ENCODE peak calls at places on chromosomes 5 and 9, in four cellular contexts. V is neuronal stem cell, P is IMR-90, F is H1. Z is an unnamed sample.

GRCh38 chr5:63401434-63402046 is 560.7 kb downstream of the HTR1A start:
- DNase-seq in V (peak), P (peak), F (peak), Z (peak)

GRCh38 chr9:962023-962422 is 14.4 kb upstream of the DMRT3 start:
- DNase-seq in V (no peak), P (peak), F (no peak), Z (no peak)

GRCh38 chr9:127085186-127085585 is 37.2 kb downstream of the ANGPTL2 start:
- DNase-seq in V (no peak), P (no peak), F (no peak), Z (no peak)

GRCh38 chr5:155480731-155481131 is 467.2 kb downstream of the KIF4B start:
- DNase-seq in V (no peak), P (no peak), F (no peak), Z (no peak)

GRCh38 chr9:120801441-120801840 is 8.2 kb upstream of the FBXW2 start:
- DNase-seq in V (no peak), P (no peak), F (no peak), Z (no peak)

GRCh38 chr5:143412656-143413342 is 9.3 kb upstream of the NR3C1 start:
- DNase-seq in V (no peak), P (peak), F (no peak), Z (peak)

GRCh38 chr5:39072915-39073758 is 1.1 kb downstream of the RICTOR start:
- DNase-seq in V (peak), P (peak), F (peak), Z (peak)

GRCh38 chr9:131867611-131868192 is 127.8 kb upstream of the RAPGEF1 start:
- DNase-seq in V (no peak), P (no peak), F (no peak), Z (no peak)

GRCh38 chr5:63240063-63240755 is 661.6 kb downstream of the LRRC70 start:
- DNase-seq in V (no peak), P (no peak), F (no peak), Z (no peak)

GRCh38 chr5:177300236-177300880 is 3.2 kb downstream of the RAB24 start:
- DNase-seq in V (no peak), P (peak), F (no peak), Z (peak)

GRCh38 chr5:116478461-116478860 is 96.2 kb downstream of the SEMA6A start:
- DNase-seq in V (no peak), P (no peak), F (no peak), Z (no peak)

GRCh38 chr9:70421272-70422180 is 7.1 kb upstream of the KLF9 start:
- DNase-seq in V (no peak), P (peak), F (peak), Z (peak)

GRCh38 chr5:96597441-96598020 is 64.6 kb upstream of the CAST start:
- DNase-seq in V (no peak), P (peak), F (no peak), Z (peak)

GRCh38 chr5:132224721-132225120 is 2.9 kb downstream of the P4HA2 start:
- DNase-seq in V (no peak), P (peak), F (no peak), Z (peak)

GRCh38 chr5:54133917-54134316 is 176.5 kb downstream of the ARL15 start:
- DNase-seq in V (no peak), P (no peak), F (no peak), Z (no peak)

GRCh38 chr5:166031926-166032325 is 2259.5 kb upstream of the WWC1 start:
- DNase-seq in V (no peak), P (no peak), F (no peak), Z (no peak)

GRCh38 chr5:10018670-10019069 is 231.0 kb downstream of the ATPSCKMT start:
- DNase-seq in V (no peak), P (peak), F (no peak), Z (peak)

GRCh38 chr9:14813336-14814020 is 90.9 kb upstream of the CER1 start:
- DNase-seq in V (no peak), P (no peak), F (no peak), Z (no peak)

GRCh38 chr5:31131381-31131811 is 62.1 kb upstream of the CDH6 start:
- DNase-seq in V (no peak), P (peak), F (no peak), Z (no peak)

GRCh38 chr5:40832345-40832744 is 2.7 kb downstream of the RPL37 start:
- DNase-seq in V (no peak), P (peak), F (no peak), Z (no peak)

GRCh38 chr5:119315516-119315949 is 40.3 kb upstream of the TNFAIP8 start:
- DNase-seq in V (no peak), P (no peak), F (no peak), Z (no peak)

GRCh38 chr9:124427281-124427680 is 12.0 kb upstream of the PSMB7 start:
- DNase-seq in V (no peak), P (no peak), F (no peak), Z (no peak)

GRCh38 chr5:27652505-27652904 is 614.1 kb upstream of the CDH9 start:
- DNase-seq in V (no peak), P (no peak), F (peak), Z (no peak)

GRCh38 chr5:60340965-60341471 is 358.9 kb downstream of the DEPDC1B start:
- DNase-seq in V (no peak), P (no peak), F (no peak), Z (no peak)

DNA sequence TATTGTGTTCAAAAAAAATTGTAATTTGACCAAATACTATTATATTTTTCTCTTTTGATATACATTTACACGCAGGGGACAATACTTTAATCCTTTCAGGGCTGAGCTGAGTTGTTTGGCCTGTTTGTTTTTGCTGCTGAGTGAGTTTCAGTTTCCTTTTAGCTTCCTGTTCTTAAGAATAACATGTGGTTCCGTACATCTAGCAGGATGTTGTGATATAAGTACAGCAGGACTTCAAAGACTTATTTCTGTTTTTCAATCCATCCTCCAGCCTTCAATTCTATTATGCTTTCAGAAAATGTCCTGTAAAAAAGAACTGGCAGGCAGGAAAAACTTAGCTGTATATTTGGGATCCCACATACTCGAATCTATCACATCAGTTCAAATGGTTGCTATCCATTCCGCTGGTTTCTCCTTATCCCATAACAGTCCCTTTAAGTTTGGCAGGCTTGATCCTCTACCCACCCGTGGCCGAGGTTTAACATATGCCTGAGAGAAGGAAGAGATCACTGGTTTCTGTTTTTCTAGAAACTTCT is 1037.3 kb upstream of the ACO1 start:
- DNase-seq in V (no peak), P (no peak), F (no peak), Z (peak)
- H3K4me3 ChIP-seq in V (no peak), P (no peak), F (no peak), Z (no peak)

GRCh38 chr9:86259557-86259956 is at the start of gene C9orf153:
- DNase-seq in V (no peak), P (no peak), F (no peak), Z (no peak)

GRCh38 chr9:86252870-86253269 is 6.6 kb downstream of the C9orf153 start:
- DNase-seq in V (no peak), P (no peak), F (no peak), Z (no peak)

GRCh38 chr9:86256653-86257052 is 2.8 kb downstream of the C9orf153 start:
- DNase-seq in V (no peak), P (no peak), F (no peak), Z (no peak)

GRCh38 chr9:86253577-86253976 is 5.9 kb downstream of the C9orf153 start:
- DNase-seq in V (no peak), P (no peak), F (no peak), Z (no peak)

DNA sequence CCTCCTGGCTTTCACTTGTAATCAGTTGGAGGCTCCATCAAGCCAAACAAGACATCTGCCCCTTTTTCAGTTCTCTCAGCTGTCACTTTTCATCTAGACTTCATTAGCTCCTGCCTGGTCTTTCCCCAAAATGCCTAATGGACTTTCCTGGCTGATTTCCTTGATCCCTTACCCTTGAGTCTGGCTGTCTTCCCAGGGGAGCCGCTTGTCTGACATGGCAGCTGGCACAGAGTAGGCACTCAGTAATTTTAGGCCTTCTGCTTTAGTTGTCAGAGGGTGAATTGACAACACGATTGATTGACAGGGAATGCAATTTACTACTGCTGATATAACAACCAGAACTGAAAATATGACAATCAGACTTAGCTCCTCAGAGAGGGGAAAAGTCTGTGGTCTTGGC is 2.1 kb downstream of the C9orf153 start:
- DNase-seq in V (no peak), P (no peak), F (no peak), Z (no peak)
- H4K91ac ChIP-seq in V (no peak), P (no peak), F (no peak), Z (no peak)

GRCh38 chr9:129697956-129698757 is 32.7 kb downstream of the PRRX2 start:
- DNase-seq in V (no peak), P (no peak), F (no peak), Z (no peak)
- H3K4me3 ChIP-seq in V (no peak), P (peak), F (peak), Z (no peak)

DNA sequence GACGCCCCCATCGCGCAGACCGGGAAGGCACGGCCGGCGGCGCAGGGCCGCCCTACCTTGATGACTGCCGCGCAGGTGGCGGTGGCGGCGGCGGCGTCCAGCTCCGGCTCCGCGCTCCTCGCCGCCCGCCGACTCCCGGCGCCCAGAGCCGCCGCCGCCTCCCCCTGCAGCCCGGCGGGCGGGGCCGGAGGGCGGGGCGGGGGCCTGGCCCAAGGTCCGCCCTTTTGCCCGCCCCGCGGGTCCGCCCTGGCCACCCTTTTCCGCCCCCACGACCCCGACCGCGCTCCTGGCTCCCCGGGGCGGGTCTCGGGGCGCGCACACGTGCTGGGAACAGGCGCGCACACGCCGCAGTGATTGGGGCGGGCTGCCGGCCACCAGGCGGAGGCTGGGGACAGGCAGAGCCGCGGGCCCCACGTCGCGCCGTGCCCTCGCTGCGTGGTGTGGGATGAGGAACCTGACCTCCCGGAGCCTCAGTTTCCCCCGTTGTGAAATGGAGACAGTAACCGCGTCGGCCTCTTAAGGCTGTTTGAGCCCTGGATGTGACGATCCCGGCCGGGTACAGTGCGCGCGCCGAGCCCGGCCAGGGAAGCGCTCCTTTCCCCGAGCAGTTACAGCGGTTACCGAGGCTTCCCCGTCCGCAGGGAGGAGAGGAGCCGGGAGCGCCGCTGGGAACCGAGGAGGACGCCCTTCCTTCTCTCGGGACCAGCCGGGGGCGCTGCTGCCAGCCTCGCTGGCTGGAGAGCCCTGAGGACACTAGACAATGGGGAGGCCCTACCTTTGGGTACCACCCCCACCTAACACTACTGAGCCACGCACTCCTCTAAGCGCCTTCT is at the start of gene CORO2A:
- DNase-seq in V (peak), P (peak), F (peak), Z (peak)
- H4K91ac ChIP-seq in V (no peak), P (peak), F (peak), Z (peak)

DNA sequence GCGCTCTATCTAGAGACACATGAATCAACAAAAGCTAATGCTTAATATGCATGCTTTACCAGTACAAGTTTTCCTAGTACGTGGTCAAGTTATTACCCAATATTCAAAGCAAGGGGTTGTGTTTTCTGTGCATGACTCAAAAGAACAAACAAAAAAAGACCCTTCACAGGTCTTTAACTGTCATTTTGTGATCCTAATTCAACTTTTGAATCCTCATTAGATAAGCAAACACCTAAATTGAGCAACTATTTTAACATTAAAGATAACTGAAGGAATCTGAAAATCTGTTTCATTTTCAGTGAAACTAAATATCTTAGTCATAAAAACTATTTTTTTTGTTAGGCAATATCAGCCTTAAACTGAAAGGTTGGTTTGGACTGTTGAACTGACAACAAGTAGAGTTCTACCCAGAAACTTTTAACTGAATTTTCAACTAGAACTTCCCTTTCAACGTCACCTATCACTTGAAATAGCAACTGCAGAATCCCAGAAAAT is 12.5 kb downstream of the ST8SIA4 start:
- DNase-seq in V (no peak), P (no peak), F (no peak), Z (peak)
- H3K4me3 ChIP-seq in V (no peak), P (no peak), F (no peak), Z (no peak)

GRCh38 chr5:109691248-109691574 is 1.5 kb downstream of the MAN2A1 start:
- DNase-seq in V (no peak), P (no peak), F (no peak), Z (no peak)

GRCh38 chr5:109689740-109690455 is at the start of gene MAN2A1:
- DNase-seq in V (peak), P (peak), F (peak), Z (peak)

GRCh38 chr5:109688647-109688998 is 1.1 kb upstream of the MAN2A1 start:
- DNase-seq in V (no peak), P (peak), F (peak), Z (no peak)

GRCh38 chr5:109690456-109691247 is 925 bp downstream of the MAN2A1 start:
- DNase-seq in V (peak), P (peak), F (peak), Z (peak)

DNA sequence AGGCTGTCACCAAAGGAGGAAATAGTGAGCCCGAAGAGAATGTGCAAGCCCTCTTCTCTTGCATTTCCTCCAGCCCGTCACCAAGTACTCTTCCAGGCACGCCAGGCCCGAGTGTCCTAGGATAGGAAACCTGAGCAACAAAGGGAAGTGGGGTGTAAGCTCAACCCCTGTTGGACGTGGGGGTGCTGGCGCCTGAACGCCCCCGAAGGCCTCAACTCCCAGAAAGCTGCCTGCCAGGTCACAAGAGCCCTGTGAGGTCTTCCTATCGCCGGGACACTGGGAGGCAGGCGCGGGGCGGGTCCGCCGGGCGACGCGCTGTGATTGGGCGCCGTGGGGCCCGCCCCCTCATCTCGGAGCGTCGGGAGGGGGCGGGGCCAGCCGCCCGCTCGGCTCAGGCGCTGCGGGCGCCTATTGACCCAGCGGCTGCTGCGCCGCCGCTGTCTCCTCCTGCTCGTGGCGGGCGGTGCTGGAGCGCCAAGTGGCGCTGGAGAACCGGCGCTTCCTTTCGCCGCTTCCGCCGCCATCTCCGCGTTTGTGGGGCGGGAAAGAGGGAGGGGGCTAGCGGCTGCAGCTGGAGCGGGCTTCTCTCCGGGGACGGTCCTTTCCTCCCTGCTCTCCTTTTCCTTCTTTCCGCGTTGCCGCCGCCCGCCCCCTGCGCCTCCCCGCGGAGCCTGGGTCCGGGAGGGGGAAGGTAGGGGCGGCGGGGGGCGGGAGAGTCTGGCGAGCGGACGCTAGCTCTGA is 558 bp upstream of the MAN2A1 start:
- DNase-seq in V (peak), P (peak), F (peak), Z (peak)
- H4K91ac ChIP-seq in V (no peak), P (peak), F (no peak), Z (peak)

DNA sequence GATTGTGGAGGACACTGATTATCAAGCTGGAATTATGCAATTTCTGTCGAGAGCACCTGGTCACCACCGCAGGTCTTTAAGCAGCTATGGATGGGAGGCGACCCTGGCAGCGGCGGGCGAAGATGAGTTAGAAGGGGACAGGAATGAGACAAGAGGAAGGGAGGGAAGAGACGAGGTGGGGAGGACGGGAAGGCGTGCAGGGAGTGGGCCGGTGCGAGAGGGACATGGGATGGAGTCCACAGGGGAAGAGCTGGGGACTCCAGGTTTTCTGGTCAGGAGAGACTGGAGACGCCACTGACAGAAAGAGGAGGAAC is 192.3 kb downstream of the MELK start:
- DNase-seq in V (no peak), P (no peak), F (no peak), Z (no peak)
- H3K4me3 ChIP-seq in V (no peak), P (no peak), F (peak), Z (no peak)

GRCh38 chr5:151077419-151077818 is 3.4 kb downstream of the TNIP1 start:
- DNase-seq in V (no peak), P (no peak), F (no peak), Z (no peak)
- H4K91ac ChIP-seq in V (no peak), P (no peak), F (no peak), Z (no peak)

DNA sequence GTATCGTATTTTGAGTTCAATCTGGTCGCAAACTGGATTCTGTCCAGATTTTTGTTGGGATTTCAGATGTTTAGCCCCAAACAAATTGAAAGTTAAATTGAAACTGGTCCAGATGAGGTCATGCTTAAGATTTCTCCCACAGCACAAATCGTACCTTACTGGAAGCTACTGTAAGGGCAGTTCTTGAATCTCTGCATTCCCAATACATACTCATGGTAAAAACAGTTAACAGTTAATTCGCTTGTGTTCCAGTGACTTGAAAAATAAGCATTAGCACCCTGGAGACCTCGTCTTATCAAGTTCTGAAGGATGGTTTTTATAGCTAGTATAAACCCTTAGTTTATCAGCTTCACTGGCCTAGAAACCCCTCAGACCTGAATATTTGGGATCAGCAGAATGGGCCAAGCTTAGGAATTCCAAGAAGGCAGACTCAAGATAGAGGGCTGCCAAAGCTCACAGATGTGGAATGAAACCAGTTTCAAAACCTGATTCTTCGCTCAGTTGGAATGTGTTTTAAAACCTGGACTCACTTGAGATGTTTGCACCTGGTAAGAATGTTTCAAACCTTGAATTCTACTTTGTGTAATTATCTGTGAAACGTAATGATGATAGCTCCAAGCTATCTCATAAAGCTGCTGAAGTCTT is 103.6 kb downstream of the C9orf152 start:
- DNase-seq in V (no peak), P (peak), F (no peak), Z (peak)
- H3K4me3 ChIP-seq in V (no peak), P (no peak), F (no peak), Z (no peak)

Z was measured in mesenchymal stem cell.